ENCODE peak calls at places on chromosomes 12 and 14, in eight cellular contexts. Q is A549; I is T-helper 17 cell; R is activated CD4-positive, alpha-beta T cell treated with anti-CD3 and anti-CD28 coated beads, Interleukin-2, amount 50 U/mL, for 48 hours; P is lower leg skin; M is NCI-H187; U is HCT116; G is stimulated activated CD4-positive, alpha-beta T cell treated with anti-CD3 and anti-CD28 coated beads, Interleukin-2, amount 100 ng/mL, for 48 hours. B is an unnamed sample.

GRCh38 chr12:13504074-13504473 is 307.5 kb downstream of the EMP1 start:
- DNase-seq in U (no peak), P (no peak), G (no peak), R (no peak), M (no peak), I (no peak), Q (no peak), B (no peak)

GRCh38 chr12:92403210-92404175 is 257.8 kb upstream of the BTG1 start:
- DNase-seq in M (no peak), R (peak), Q (no peak), U (no peak), P (no peak), G (peak), I (peak), B (no peak)

GRCh38 chr12:2488596-2488995 is 306.2 kb upstream of the FKBP4 start:
- DNase-seq in I (no peak), Q (no peak), G (no peak), P (peak), M (no peak), R (no peak), U (no peak), B (no peak)

GRCh38 chr14:100039903-100040302 is 25.3 kb upstream of the EVL start:
- DNase-seq in I (no peak), M (no peak), P (no peak), Q (no peak), G (no peak), U (no peak), R (no peak), B (no peak)

GRCh38 chr14:64812412-64812811 is 67.3 kb downstream of the SPTB start:
- DNase-seq in U (peak), Q (no peak), R (peak), G (no peak), M (peak), P (no peak), I (peak), B (no peak)

GRCh38 chr12:25828188-25828587 is 130.3 kb upstream of the RASSF8 start:
- DNase-seq in G (no peak), M (no peak), R (no peak), Q (no peak), U (no peak), P (no peak), I (no peak), B (no peak)

GRCh38 chr14:94562941-94563883 is 2.0 kb downstream of the SERPINA4 start:
- DNase-seq in M (no peak), R (no peak), I (no peak), P (peak), U (no peak), Q (no peak), G (no peak), B (no peak)

GRCh38 chr14:96575233-96575632 is 73.1 kb downstream of the PAPOLA start:
- DNase-seq in P (no peak), U (no peak), G (no peak), Q (no peak), R (no peak), M (no peak), I (no peak), B (no peak)

GRCh38 chr12:25051583-25052190 is 102.8 kb upstream of the BCAT1 start:
- DNase-seq in M (no peak), Q (no peak), U (no peak), I (peak), G (peak), R (peak), P (no peak), B (peak)

GRCh38 chr12:12983420-12984035 is 16.5 kb downstream of the HEBP1 start:
- DNase-seq in I (no peak), R (no peak), G (no peak), U (peak), P (no peak), Q (peak), M (no peak), B (peak)

GRCh38 chr14:58109761-58110160 is 42.3 kb downstream of the ARMH4 start:
- DNase-seq in M (no peak), U (no peak), I (no peak), R (no peak), Q (no peak), G (no peak), P (no peak), B (peak)

GRCh38 chr12:69872804-69873203 is 47.8 kb downstream of the MYRFL start:
- DNase-seq in M (no peak), I (no peak), R (no peak), Q (no peak), U (no peak), P (no peak), G (no peak), B (no peak)

GRCh38 chr12:21169878-21170472 is 39.0 kb downstream of the SLCO1B1 start:
- DNase-seq in Q (peak), P (no peak), I (no peak), U (peak), G (peak), R (peak), M (peak), B (peak)

GRCh38 chr12:115710104-115710564 is 567.4 kb downstream of the MED13L start:
- DNase-seq in R (no peak), U (no peak), P (no peak), Q (peak), I (no peak), G (no peak), M (no peak), B (no peak)